ENCODE peak calls at places on chromosome 22, in seven cellular contexts. Z is KBM-7, S is Panc1, Y is colonic mucosa, P is T-helper 17 cell, K is aorta, X is activated T-cell treated with anti-CD3 and anti-CD28 coated beads for 1 hour. T is an unnamed sample.

GRCh38 chr22:35102663-35103062 is 36.7 kb downstream of the ISX start:
- DNase-seq in P (no peak), Z (peak), S (no peak), K (no peak), X (no peak), Y (peak), T (no peak)

GRCh38 chr22:42842658-42843370 is 14.3 kb downstream of the ARFGAP3 start:
- DNase-seq in Y (no peak), P (no peak), K (no peak), X (no peak), Z (no peak), S (no peak), T (no peak)

GRCh38 chr22:37930270-37930951 is 23.0 kb downstream of the C22orf23 start:
- DNase-seq in P (no peak), Y (no peak), Z (no peak), S (no peak), K (no peak), X (no peak), T (no peak)

GRCh38 chr22:37496651-37497599 is 10.7 kb upstream of the MFNG start:
- DNase-seq in X (no peak), K (no peak), S (peak), P (no peak), Y (no peak), Z (no peak), T (no peak)

GRCh38 chr22:44689173-44689572 is 12.8 kb upstream of the PRR5 start:
- DNase-seq in P (no peak), Z (no peak), K (no peak), X (no peak), S (no peak), Y (no peak), T (no peak)

GRCh38 chr22:44554411-44554810 is 56.4 kb upstream of the RTL6 start:
- DNase-seq in K (no peak), S (no peak), X (no peak), P (no peak), Z (no peak), Y (no peak), T (no peak)

GRCh38 chr22:17098379-17098819 is 13.6 kb downstream of the IL17RA start:
- DNase-seq in X (no peak), P (no peak), Y (no peak), S (no peak), K (peak), Z (peak), T (peak)

GRCh38 chr22:41367039-41367679 is 14.6 kb upstream of the TEF start:
- DNase-seq in Y (peak), P (no peak), X (no peak), K (peak), Z (peak), S (no peak), T (no peak)

GRCh38 chr22:47388778-47389177 is 626.3 kb downstream of the TBC1D22A start:
- DNase-seq in P (no peak), Z (no peak), X (no peak), S (no peak), K (peak), Y (no peak), T (no peak)

GRCh38 chr22:27019827-27020226 is 362.4 kb downstream of the MIAT start:
- DNase-seq in X (no peak), P (no peak), Z (no peak), Y (no peak), S (no peak), K (peak), T (no peak)

GRCh38 chr22:35430897-35431322 is 31.0 kb downstream of the MCM5 start:
- DNase-seq in Z (peak), X (peak), P (peak), Y (peak), K (peak), S (peak), T (peak)

GRCh38 chr22:48615171-48616008 is 1212.3 kb downstream of the BRD1 start:
- DNase-seq in S (no peak), Z (no peak), Y (no peak), K (no peak), X (no peak), P (no peak), T (no peak)

GRCh38 chr22:36360871-36361383 is 26.8 kb downstream of the MYH9 start:
- DNase-seq in Z (no peak), Y (no peak), S (no peak), K (no peak), X (no peak), P (no peak), T (no peak)

GRCh38 chr22:38317995-38318715 is 922 bp upstream of the CSNK1E start:
- DNase-seq in P (no peak), Z (peak), S (peak), K (peak), X (no peak), Y (peak), T (no peak)

GRCh38 chr22:19038728-19039447 is 83.3 kb downstream of the DGCR2 start:
- DNase-seq in P (no peak), Y (no peak), X (no peak), K (peak), Z (no peak), S (no peak), T (no peak)

GRCh38 chr22:48896766-48897637 is 930.7 kb downstream of the BRD1 start:
- DNase-seq in P (no peak), Z (no peak), S (no peak), Y (peak), X (no peak), K (no peak), T (no peak)

GRCh38 chr22:50276143-50276542 is 6.0 kb upstream of the MAPK11 start:
- DNase-seq in K (peak), S (no peak), Z (peak), P (peak), X (no peak), Y (peak), T (no peak)